ENCODE peak calls at places on chromosomes 13 and 19, in four cellular contexts. L is ovary; F is stomach; U is CD8-positive, alpha-beta memory T cell. S is an unnamed sample. For H3K36me3, the result is how much of the 10 kb centered on the place peaks cover.

GRCh38 chr13:48431431-48431830 is 18.5 kb upstream of the LPAR6 start:
- DNase-seq in F (no peak), U (no peak), L (no peak), S (no peak)

GRCh38 chr13:102702965-102703720 is 8.3 kb upstream of the METTL21C start:
- DNase-seq in F (no peak), L (no peak), U (no peak), S (no peak)

GRCh38 chr13:25574437-25575426 is 203.0 kb downstream of the ATP8A2 start:
- DNase-seq in F (peak), U (peak), L (peak), S (peak)

GRCh38 chr13:33205804-33206221 is 79.7 kb downstream of the STARD13 start:
- DNase-seq in F (no peak), U (no peak), L (no peak), S (no peak)

GRCh38 chr19:55369651-55370304 is 485 bp downstream of the IL11 start:
- DNase-seq in U (peak), L (no peak), F (no peak), S (no peak)

GRCh38 chr13:51861728-51862300 is at the start of gene CCDC70:
- DNase-seq in L (no peak), F (no peak), U (no peak), S (no peak)

GRCh38 chr13:72565893-72566292 is 161.5 kb downstream of the MZT1 start:
- DNase-seq in L (no peak), F (no peak), U (no peak), S (no peak)

GRCh38 chr13:56752630-56753029 is 388.1 kb upstream of the PRR20A start:
- DNase-seq in U (no peak), F (no peak), L (no peak), S (no peak)

GRCh38 chr19:45283443-45284033 is 32.5 kb downstream of the MARK4 start:
- DNase-seq in U (no peak), F (no peak), L (no peak), S (no peak)

GRCh38 chr13:24081388-24081787 is 79.1 kb upstream of the SPATA13 start:
- DNase-seq in L (peak), F (no peak), U (no peak), S (no peak)

GRCh38 chr13:71067164-71067815 is 799.7 kb downstream of the DACH1 start:
- DNase-seq in U (no peak), L (no peak), F (no peak), S (no peak)

GRCh38 chr13:86906458-86906857 is 764.7 kb upstream of the SLITRK5 start:
- DNase-seq in L (no peak), F (no peak), U (no peak), S (no peak)

GRCh38 chr19:17468302-17469091 is 1.8 kb upstream of the SLC27A1 start:
- DNase-seq in L (peak), U (no peak), F (peak), S (peak)

GRCh38 chr19:44796701-44797115 is 12.2 kb upstream of the BCAM start:
- DNase-seq in U (no peak), L (no peak), F (peak), S (no peak)

GRCh38 chr13:109465151-109465550 is 321.2 kb downstream of the IRS2 start:
- DNase-seq in U (no peak), F (no peak), L (no peak), S (no peak)

GRCh38 chr19:38375748-38376147 is 1.4 kb downstream of the PSMD8 start:
- DNase-seq in U (no peak), F (no peak), L (no peak), S (no peak)

GRCh38 chr19:1401889-1402217 is 511 bp upstream of the GAMT start:
- DNase-seq in F (no peak), L (no peak), U (no peak), S (no peak)

GRCh38 chr13:44259045-44260042 is 114.3 kb upstream of the SERP2 start:
- DNase-seq in F (peak), L (no peak), U (peak), S (peak)

GRCh38 chr19:22332924-22333323 is 46.7 kb downstream of the ZNF729 start:
- DNase-seq in F (no peak), U (no peak), L (no peak), S (no peak)

GRCh38 chr13:44396963-44397580 is 23.4 kb downstream of the SERP2 start:
- DNase-seq in F (no peak), L (peak), U (no peak), S (no peak)

DNA sequence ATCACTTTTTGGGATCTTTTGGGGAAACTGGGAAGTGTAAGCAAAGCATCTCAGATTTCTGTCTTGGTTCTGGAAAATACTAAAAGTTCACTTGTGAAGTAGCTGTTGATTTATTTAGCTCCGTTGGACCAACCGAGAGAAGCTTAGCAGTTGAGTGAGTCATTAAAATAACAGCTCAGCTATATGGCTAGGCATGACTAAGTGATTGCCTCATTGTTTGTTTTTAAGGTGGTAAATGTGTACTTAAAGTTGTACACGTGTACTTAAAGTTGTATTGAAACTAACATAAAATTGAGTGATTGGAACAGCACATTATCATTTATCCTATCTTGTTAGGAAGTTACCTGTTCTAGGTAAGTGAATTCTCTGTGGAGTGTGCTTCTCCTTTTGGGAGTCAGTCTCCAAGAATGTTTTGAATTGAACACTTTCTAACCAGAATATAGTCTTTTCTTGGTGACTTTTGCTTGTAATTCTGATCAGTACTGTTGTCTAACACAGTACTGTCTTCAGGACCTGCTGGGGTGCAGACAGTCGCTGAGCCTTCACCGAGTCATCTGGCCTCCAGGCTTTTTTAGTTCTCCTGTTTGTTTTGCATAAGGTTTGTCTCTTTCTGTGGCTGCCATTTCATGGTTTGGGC is 2.9 kb upstream of the DCUN1D2 start:
- DNase-seq in L (no peak), F (no peak), U (no peak), S (no peak)
- H3K36me3 ChIP-seq in L (under half), F (under half), U (under half), S (under half)

DNA sequence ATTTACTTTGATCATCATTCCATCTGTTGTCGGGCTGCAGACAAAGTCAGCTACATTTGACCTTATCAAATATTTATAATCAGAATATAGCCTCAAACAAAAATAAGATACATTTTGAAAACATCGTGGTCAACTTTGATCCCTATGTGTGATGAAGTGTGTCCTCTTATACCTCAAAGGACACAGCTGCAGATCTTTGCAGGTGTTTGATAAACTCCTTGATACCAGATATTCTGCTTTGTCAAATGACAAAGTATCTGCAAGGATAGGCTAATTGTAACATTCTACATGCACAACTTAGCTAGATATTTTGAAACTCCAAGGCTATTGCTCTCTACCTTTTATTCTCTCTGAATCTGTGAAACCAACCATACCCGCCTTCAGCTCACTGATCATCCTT is 44.0 kb downstream of the PHF11 start:
- DNase-seq in U (no peak), F (no peak), L (no peak), S (no peak)
- H3K4me3 ChIP-seq in U (no peak), F (no peak), L (no peak), S (no peak)

GRCh38 chr19:11059511-11060358 is 29.5 kb upstream of the LDLR start:
- DNase-seq in L (no peak), U (no peak), F (no peak), S (no peak)

GRCh38 chr19:11054628-11055027 is 34.6 kb upstream of the LDLR start:
- DNase-seq in L (no peak), F (no peak), U (no peak), S (no peak)

GRCh38 chr19:11061951-11062350 is 27.3 kb upstream of the LDLR start:
- DNase-seq in F (no peak), U (no peak), L (no peak), S (no peak)

GRCh38 chr19:11054200-11054599 is 35.1 kb upstream of the LDLR start:
- DNase-seq in U (no peak), F (no peak), L (no peak), S (no peak)

GRCh38 chr19:11058246-11059030 is 30.8 kb upstream of the LDLR start:
- DNase-seq in L (no peak), U (no peak), F (no peak), S (no peak)
- H3K36me3 ChIP-seq in L (under half), U (under half), F (half or more), S (half or more)

GRCh38 chr19:3961007-3961406 is 9.9 kb downstream of the DAPK3 start:
- DNase-seq in L (no peak), F (no peak), U (no peak), S (no peak)

GRCh38 chr19:3963458-3964255 is 7.2 kb downstream of the DAPK3 start:
- DNase-seq in F (no peak), U (no peak), L (no peak), S (no peak)

GRCh38 chr19:3955688-3956087 is 15.2 kb downstream of the DAPK3 start:
- DNase-seq in F (no peak), U (no peak), L (no peak), S (no peak)

GRCh38 chr19:3959766-3960131 is 11.2 kb downstream of the DAPK3 start:
- DNase-seq in U (no peak), L (no peak), F (no peak), S (no peak)

DNA sequence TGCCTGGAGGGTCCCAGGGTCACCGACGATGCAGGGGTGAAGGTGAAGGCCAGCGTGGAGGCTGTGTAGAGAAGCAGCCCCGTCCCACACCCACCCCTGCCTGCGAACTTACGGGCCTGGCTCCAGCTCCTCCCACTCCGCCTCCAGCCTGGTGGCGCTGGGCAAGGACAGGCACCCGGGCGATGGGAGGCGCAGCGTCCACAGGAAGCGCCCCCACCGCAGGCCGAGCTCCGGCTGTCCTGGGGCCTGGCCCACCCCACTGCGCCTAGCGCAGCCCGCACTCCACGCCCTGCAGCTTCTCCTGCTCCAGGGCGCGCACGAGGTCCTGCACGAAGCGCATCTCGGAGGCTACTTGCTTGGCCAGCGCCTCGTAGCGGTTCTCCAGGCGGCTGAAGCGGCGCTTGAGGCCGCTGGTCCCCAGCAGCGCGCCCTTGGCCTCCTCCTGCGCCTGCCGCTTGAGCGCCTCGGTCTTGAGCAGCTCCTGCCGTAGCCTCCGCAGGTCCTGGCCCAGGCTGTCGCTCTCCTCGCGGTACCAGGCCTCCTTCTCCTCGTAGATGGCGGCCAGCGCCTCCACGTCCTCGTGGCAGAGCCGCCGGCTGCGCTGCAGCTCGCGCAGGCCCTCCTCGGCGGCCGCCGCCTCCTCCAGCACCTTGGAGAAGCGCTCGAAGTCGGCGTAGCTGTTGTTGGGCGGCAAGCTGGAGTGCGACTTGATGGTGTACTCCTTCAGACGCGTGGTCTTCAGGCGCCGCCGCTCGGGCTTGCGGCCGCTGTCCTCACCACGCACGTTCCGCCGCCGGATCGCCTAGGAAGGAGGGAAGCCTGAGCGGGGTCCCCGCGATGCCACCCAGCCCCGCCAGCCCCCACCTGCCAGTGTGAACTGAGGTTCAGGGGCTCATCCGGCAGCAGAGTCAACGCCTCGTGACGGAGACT is 11.8 kb downstream of the DAPK3 start:
- DNase-seq in F (no peak), L (no peak), U (no peak), S (no peak)
- H3K4me3 ChIP-seq in F (no peak), L (no peak), U (no peak), S (no peak)